ENCODE peak calls at places on chromosomes 7 and 10, in eight cellular contexts. P is OCI-LY7; X is CD8-positive, alpha-beta T cell; Y is uterus; V is HCT116; D is Peyer's patch; E is GM23338; I is dorsolateral prefrontal cortex. Q is an unnamed sample.

GRCh38 chr7:73799282-73800141 is 29.4 kb upstream of the CLDN3 start:
- DNase-seq in P (no peak), X (no peak), Y (no peak), V (peak; percentile 78), D (no peak), E (no peak), I (no peak), Q (peak; percentile 34)

GRCh38 chr10:102735065-102735562 is 8.6 kb upstream of the WBP1L start:
- DNase-seq in P (no peak), X (no peak), Y (peak; percentile 73), V (no peak), D (no peak), E (peak; percentile 61), I (no peak), Q (peak; percentile 85)

GRCh38 chr7:24922099-24922773 is 57.7 kb downstream of the OSBPL3 start:
- DNase-seq in P (no peak), X (no peak), Y (no peak), V (no peak), D (no peak), E (no peak), I (no peak), Q (no peak)

GRCh38 chr10:27157150-27157549 is 2.0 kb downstream of the MASTL start:
- DNase-seq in P (no peak), X (no peak), Y (no peak), V (no peak), D (no peak), E (no peak), I (no peak), Q (no peak)

GRCh38 chr10:6563075-6563474 is 17.0 kb downstream of the PRKCQ start:
- DNase-seq in P (no peak), X (no peak), Y (no peak), V (no peak), D (no peak), E (peak; percentile 5), I (no peak), Q (no peak)

GRCh38 chr7:34156336-34156735 is 251.0 kb downstream of the BMPER start:
- DNase-seq in P (no peak), X (no peak), Y (no peak), V (no peak), D (no peak), E (no peak), I (no peak), Q (no peak)

GRCh38 chr10:95425592-95426465 is 135.0 kb upstream of the PDLIM1 start:
- DNase-seq in P (no peak), X (no peak), Y (no peak), V (no peak), D (no peak), E (no peak), I (no peak), Q (no peak)

GRCh38 chr7:128743112-128743772 is 4.1 kb downstream of the CALU start:
- DNase-seq in P (no peak), X (no peak), Y (no peak), V (no peak), D (no peak), E (no peak), I (no peak), Q (no peak)

GRCh38 chr7:96016056-96016455 is 243.7 kb downstream of the DYNC1I1 start:
- DNase-seq in P (no peak), X (no peak), Y (no peak), V (no peak), D (no peak), E (no peak), I (no peak), Q (no peak)

GRCh38 chr7:102421706-102422105 is 11.7 kb upstream of the ORAI2 start:
- DNase-seq in P (peak; percentile 54), X (no peak), Y (no peak), V (no peak), D (no peak), E (no peak), I (no peak), Q (no peak)

GRCh38 chr7:151302531-151302930 is 39.1 kb upstream of the NUB1 start:
- DNase-seq in P (no peak), X (no peak), Y (no peak), V (no peak), D (no peak), E (no peak), I (no peak), Q (no peak)

GRCh38 chr10:123642293-123642692 is 23.9 kb upstream of the GPR26 start:
- DNase-seq in P (no peak), X (no peak), Y (no peak), V (no peak), D (no peak), E (peak; percentile 22), I (no peak), Q (no peak)

GRCh38 chr10:93098816-93099215 is 25.1 kb downstream of the CYP26A1 start:
- DNase-seq in P (no peak), X (no peak), Y (no peak), V (no peak), D (no peak), E (no peak), I (no peak), Q (no peak)

GRCh38 chr10:6743291-6743849 is 163.3 kb upstream of the PRKCQ start:
- DNase-seq in P (no peak), X (no peak), Y (no peak), V (no peak), D (no peak), E (no peak), I (no peak), Q (no peak)

GRCh38 chr7:78018541-78019456 is 220.2 kb downstream of the PHTF2 start:
- DNase-seq in P (no peak), X (no peak), Y (peak; percentile 48), V (no peak), D (peak; percentile 16), E (peak; percentile 37), I (peak; percentile 34), Q (peak; percentile 67)

GRCh38 chr7:138892808-138893207 is 88.4 kb downstream of the KIAA1549 start:
- DNase-seq in P (no peak), X (no peak), Y (no peak), V (no peak), D (no peak), E (no peak), I (no peak), Q (no peak)

DNA sequence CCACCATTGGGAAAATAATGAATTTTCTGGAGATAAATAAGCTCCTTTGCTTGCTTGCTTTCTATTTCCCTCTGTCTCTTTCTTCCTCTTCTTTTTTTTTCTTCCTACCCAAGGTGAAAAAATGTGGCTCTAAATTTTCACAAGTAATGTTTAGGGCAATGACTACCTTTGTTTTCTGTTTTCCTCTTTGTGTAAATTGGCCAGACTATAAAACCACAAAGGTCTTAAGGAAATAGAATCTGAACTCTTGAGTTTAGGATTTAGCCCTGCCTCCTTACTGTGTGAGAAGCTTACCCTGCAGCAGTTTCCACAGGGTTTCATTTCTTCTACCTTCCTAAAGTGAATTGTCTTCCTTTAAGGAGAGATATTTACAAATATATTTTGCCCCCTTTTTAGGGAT is 330.4 kb downstream of the ARL4A start:
- DNase-seq in P (no peak), X (no peak), Y (no peak), V (peak; percentile 36), D (no peak), E (no peak), I (no peak), Q (no peak)
- H3K4me3 ChIP-seq in P (no peak overlapping the region), X (no peak overlapping the region), Y (no peak overlapping the region), V (peak overlapping the region; percentile 30), D (no peak overlapping the region), E (no peak overlapping the region), I (no peak overlapping the region), Q (no peak overlapping the region)

GRCh38 chr10:74079914-74080590 is 70.6 kb downstream of the AP3M1 start:
- DNase-seq in P (no peak), X (no peak), Y (no peak), V (peak; percentile 35), D (no peak), E (peak; percentile 54), I (no peak), Q (no peak)

GRCh38 chr10:74076961-74077360 is 73.7 kb downstream of the AP3M1 start:
- DNase-seq in P (no peak), X (no peak), Y (no peak), V (no peak), D (no peak), E (no peak), I (no peak), Q (no peak)

GRCh38 chr10:74077416-74077815 is 73.2 kb downstream of the AP3M1 start:
- DNase-seq in P (no peak), X (no peak), Y (no peak), V (no peak), D (no peak), E (no peak), I (no peak), Q (no peak)

GRCh38 chr10:74079028-74079913 is 71.4 kb downstream of the AP3M1 start:
- DNase-seq in P (no peak), X (no peak), Y (no peak), V (no peak), D (no peak), E (no peak), I (no peak), Q (no peak)

DNA sequence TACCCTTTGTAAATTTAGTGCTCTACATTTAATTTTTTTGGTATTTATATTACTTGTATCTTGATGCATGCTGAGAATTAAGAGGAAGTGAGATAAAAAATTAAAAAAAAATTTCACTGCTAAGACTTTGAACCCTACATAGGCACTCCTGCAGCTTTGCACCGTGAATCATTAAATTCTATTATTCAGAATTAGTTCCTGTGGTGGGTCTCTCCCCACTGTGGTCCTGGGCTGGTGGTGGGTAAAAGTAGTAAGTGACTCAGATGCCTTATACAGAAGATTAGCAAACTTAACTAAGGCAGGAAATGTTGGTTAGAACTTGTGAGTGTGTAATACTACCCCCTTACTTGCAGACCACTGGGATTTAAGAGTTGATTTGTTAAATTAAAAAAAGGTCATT is 72.6 kb downstream of the AP3M1 start:
- DNase-seq in P (peak; percentile 29), X (peak; percentile 34), Y (no peak), V (no peak), D (no peak), E (no peak), I (no peak), Q (no peak)
- H3K27ac ChIP-seq in P (no peak overlapping the region), X (no peak overlapping the region), Y (no peak overlapping the region), V (no peak overlapping the region), D (no peak overlapping the region), E (peak overlapping the region; percentile 83), I (no peak overlapping the region), Q (no peak overlapping the region)

DNA sequence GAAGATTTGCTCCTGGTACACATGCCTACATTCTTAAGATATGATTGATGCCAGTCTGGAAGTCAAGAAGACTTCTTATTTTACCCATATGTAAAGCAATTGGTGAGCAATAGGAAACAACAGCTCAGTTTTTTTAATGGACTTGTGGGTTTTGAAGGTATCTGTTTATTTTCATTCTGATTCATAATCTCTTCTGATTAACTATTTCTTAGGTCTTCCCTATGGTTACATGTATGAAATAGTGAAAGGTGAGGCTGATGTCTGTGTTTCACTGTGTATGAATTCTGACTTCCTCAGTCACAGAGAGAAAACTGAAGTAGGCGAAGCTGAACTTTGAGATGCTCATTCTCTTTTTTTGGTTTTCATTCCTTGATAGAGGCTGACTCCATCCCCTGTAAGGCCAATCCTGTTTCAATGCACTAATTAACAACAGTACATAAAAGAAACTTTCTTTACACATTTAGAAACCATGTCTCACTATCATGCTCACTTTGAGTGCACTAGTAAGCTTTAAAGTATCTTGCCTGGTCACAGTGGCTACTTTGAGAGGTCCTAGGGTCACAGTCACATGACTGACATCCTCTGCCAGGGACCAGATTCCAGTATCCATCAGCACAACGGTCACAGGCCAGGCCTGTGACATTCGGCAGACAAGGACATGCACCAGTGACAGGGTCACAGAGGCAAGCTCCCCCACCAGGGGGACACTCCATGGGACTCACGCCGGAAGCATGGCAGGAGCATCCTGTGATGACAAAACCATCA is 59.5 kb upstream of the LAMB1 start:
- DNase-seq in P (no peak), X (no peak), Y (no peak), V (no peak), D (no peak), E (no peak), I (no peak), Q (no peak)
- TF ChIP-seq CTCF in P (no peak), X (no peak), Y (no peak), V (no peak), D (no peak), E (peak; percentile 30), I (no peak), Q (no peak)

GRCh38 chr10:78456649-78457400 is 423.2 kb downstream of the RPS24 start:
- DNase-seq in P (no peak), X (no peak), Y (no peak), V (no peak), D (no peak), E (no peak), I (no peak), Q (peak; percentile 43)
- H3K4me3 ChIP-seq in P (no peak overlapping the region), X (no peak overlapping the region), Y (no peak overlapping the region), V (no peak overlapping the region), D (no peak overlapping the region), E (no peak overlapping the region), I (no peak overlapping the region), Q (no peak overlapping the region)

Q was measured in tibial artery.